ENCODE peak calls at places on chromosome 3, in ten cellular contexts. L is NCI-H2081 treated with DMSO at 0.1 percent for 48 hours; N is COLO829; M is activated T-cell treated with anti-CD3 and anti-CD28 coated beads for 4 hours; X is NCI-H1417; B is transverse colon; O is D341Med; I is CD8-positive, alpha-beta T cell; U is amniotic epithelial cell; F is upper lobe of right lung. Q is an unnamed sample.

GRCh38 chr3:46619845-46620778 is 7.8 kb downstream of the FAM240A start:
- DNase-seq in L (no peak), N (no peak), M (no peak), X (no peak), B (no peak), O (no peak), I (no peak), U (no peak), F (no peak), Q (no peak)

GRCh38 chr3:13544293-13544831 is 4.6 kb upstream of the FBLN2 start:
- DNase-seq in L (no peak), N (no peak), M (peak), X (no peak), B (no peak), O (no peak), I (peak), U (peak), F (no peak), Q (no peak)

GRCh38 chr3:194792368-194792767 is 106.7 kb downstream of the FAM43A start:
- DNase-seq in L (no peak), N (no peak), M (no peak), X (no peak), B (no peak), O (no peak), I (no peak), U (no peak), F (no peak), Q (no peak)

GRCh38 chr3:46930176-46930944 is 46.2 kb downstream of the CCDC12 start:
- DNase-seq in L (no peak), N (no peak), M (no peak), X (no peak), B (no peak), O (no peak), I (no peak), U (no peak), F (peak), Q (no peak)

GRCh38 chr3:106337116-106337515 is 468.3 kb upstream of the CBLB start:
- DNase-seq in L (no peak), N (no peak), M (no peak), X (no peak), B (no peak), O (no peak), I (no peak), U (no peak), F (no peak), Q (no peak)

GRCh38 chr3:196968233-196969000 is at the start of gene PIGZ:
- DNase-seq in L (no peak), N (no peak), M (no peak), X (peak), B (peak), O (peak), I (no peak), U (no peak), F (peak), Q (peak)

GRCh38 chr3:122907471-122907870 is 112.6 kb downstream of the SLC49A4 start:
- DNase-seq in L (no peak), N (no peak), M (no peak), X (no peak), B (no peak), O (no peak), I (no peak), U (no peak), F (no peak), Q (no peak)

GRCh38 chr3:32181801-32182200 is 56.7 kb upstream of the CMTM8 start:
- DNase-seq in L (no peak), N (no peak), M (no peak), X (no peak), B (no peak), O (no peak), I (no peak), U (no peak), F (no peak), Q (peak)

GRCh38 chr3:54366839-54367238 is 244.5 kb downstream of the CACNA2D3 start:
- DNase-seq in L (peak), N (no peak), M (no peak), X (peak), B (peak), O (no peak), I (no peak), U (no peak), F (no peak), Q (peak)

GRCh38 chr3:42070089-42070885 is 20.9 kb upstream of the TRAK1 start:
- DNase-seq in L (no peak), N (no peak), M (no peak), X (no peak), B (peak), O (no peak), I (no peak), U (no peak), F (no peak), Q (no peak)

GRCh38 chr3:170064108-170064507 is 26.3 kb downstream of the GPR160 start:
- DNase-seq in L (no peak), N (no peak), M (no peak), X (no peak), B (no peak), O (no peak), I (no peak), U (no peak), F (no peak), Q (no peak)

GRCh38 chr3:65146149-65146548 is 458.3 kb upstream of the ADAMTS9 start:
- DNase-seq in L (no peak), N (no peak), M (no peak), X (no peak), B (no peak), O (no peak), I (no peak), U (peak), F (no peak), Q (peak)

GRCh38 chr3:117853923-117854322 is 1144.3 kb downstream of the TUSC7 start:
- DNase-seq in L (no peak), N (no peak), M (no peak), X (no peak), B (no peak), O (no peak), I (no peak), U (peak), F (no peak), Q (peak)

GRCh38 chr3:188900421-188900941 is 271.3 kb upstream of the TPRG1 start:
- DNase-seq in L (no peak), N (peak), M (no peak), X (no peak), B (no peak), O (no peak), I (no peak), U (peak), F (no peak), Q (peak)

GRCh38 chr3:48543271-48543866 is 13.2 kb downstream of the PFKFB4 start:
- DNase-seq in L (no peak), N (no peak), M (no peak), X (no peak), B (no peak), O (no peak), I (no peak), U (no peak), F (no peak), Q (no peak)

GRCh38 chr3:125462722-125463299 is 57.2 kb downstream of the SNX4 start:
- DNase-seq in L (no peak), N (no peak), M (no peak), X (no peak), B (peak), O (no peak), I (no peak), U (no peak), F (no peak), Q (no peak)

GRCh38 chr3:196708467-196708866 is 3.6 kb downstream of the CEP19 start:
- DNase-seq in L (no peak), N (no peak), M (no peak), X (no peak), B (no peak), O (no peak), I (no peak), U (peak), F (no peak), Q (no peak)

GRCh38 chr3:190941694-190942280 is 79.3 kb upstream of the GMNC start:
- DNase-seq in L (no peak), N (no peak), M (no peak), X (no peak), B (no peak), O (peak), I (no peak), U (no peak), F (no peak), Q (no peak)

GRCh38 chr3:158761350-158761749 is 29.1 kb upstream of the RARRES1 start:
- DNase-seq in L (no peak), N (no peak), M (no peak), X (no peak), B (no peak), O (no peak), I (no peak), U (no peak), F (no peak), Q (no peak)

GRCh38 chr3:57004154-57004730 is 56.2 kb upstream of the SPATA12 start:
- DNase-seq in L (no peak), N (no peak), M (no peak), X (no peak), B (no peak), O (no peak), I (no peak), U (no peak), F (no peak), Q (no peak)

Q was measured in DMS53.